ENCODE peak calls at places on chromosomes 5 and 9, in four cellular contexts. K, J, V and A are unnamed samples.

GRCh38 chr5:157575096-157575872 is at the start of gene ADAM19:
- DNase-seq in K (peak; percentile 56), J (peak; percentile 48), V (peak; percentile 8), A (no peak)

GRCh38 chr5:16616536-16617271 is at the start of gene RETREG1:
- DNase-seq in K (no peak), J (no peak), V (peak; percentile 70), A (peak; percentile 9)

GRCh38 chr9:4301971-4302427 is 2.1 kb upstream of the GLIS3 start:
- DNase-seq in K (peak; percentile 95), J (peak; percentile 100), V (peak; percentile 58), A (peak; percentile 96)

GRCh38 chr5:61333351-61334223 is 1.5 kb downstream of the ZSWIM6 start:
- DNase-seq in K (peak; percentile 32), J (no peak), V (peak; percentile 58), A (peak; percentile 54)

GRCh38 chr9:37639874-37640273 is 10.9 kb upstream of the FRMPD1 start:
- DNase-seq in K (no peak), J (no peak), V (no peak), A (no peak)

GRCh38 chr5:141992349-141992963 is 20.4 kb downstream of the GNPDA1 start:
- DNase-seq in K (peak; percentile 57), J (peak; percentile 67), V (peak; percentile 81), A (peak; percentile 38)

GRCh38 chr9:33651125-33651524 is 127.1 kb downstream of the ANKRD18B start:
- DNase-seq in K (no peak), J (no peak), V (no peak), A (no peak)

GRCh38 chr5:149409268-149409948 is 30.3 kb upstream of the IL17B start:
- DNase-seq in K (peak; percentile 43), J (no peak), V (no peak), A (no peak)

GRCh38 chr9:121500165-121500478 is 478 bp upstream of the GGTA1 start:
- DNase-seq in K (no peak), J (no peak), V (no peak), A (no peak)

GRCh38 chr5:652773-653350 is 40.3 kb downstream of the TPPP start:
- DNase-seq in K (no peak), J (no peak), V (no peak), A (no peak)

GRCh38 chr9:119986205-119986604 is 593.8 kb downstream of the CDK5RAP2 start:
- DNase-seq in K (no peak), J (no peak), V (no peak), A (no peak)
- TF ChIP-seq CTCF in K (no peak), J (no peak), V (no peak), A (no peak)

DNA sequence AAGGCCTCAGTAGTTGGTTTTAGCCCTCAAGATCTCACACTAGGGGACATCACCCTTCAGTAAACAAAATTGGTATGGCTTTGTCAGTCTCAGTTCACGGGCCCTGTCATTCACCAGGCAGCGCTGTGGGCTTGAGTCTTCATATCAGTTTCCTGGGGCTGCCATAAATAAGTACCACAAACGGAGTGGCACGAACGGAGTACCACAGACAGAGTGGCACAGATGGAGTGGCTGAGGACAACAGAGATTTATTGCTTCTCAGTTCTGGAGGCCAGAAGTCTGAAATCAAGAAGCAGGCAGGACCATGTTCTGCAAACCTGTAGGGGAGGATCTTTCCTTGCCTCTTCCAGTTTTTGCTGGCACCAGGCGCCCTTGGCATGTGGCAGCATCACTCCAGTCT is 37.5 kb downstream of the DYNC2I2 start:
- DNase-seq in K (no peak), J (no peak), V (no peak), A (no peak)
- H3K4me3 ChIP-seq in K (no peak overlapping the region), J (no peak overlapping the region), V (no peak overlapping the region), A (no peak overlapping the region)

GRCh38 chr9:27549196-27549737 is 19.7 kb upstream of the MOB3B start:
- DNase-seq in K (peak; percentile 69), J (peak; percentile 76), V (no peak), A (peak; percentile 42)

GRCh38 chr9:27542519-27542918 is 12.9 kb upstream of the MOB3B start:
- DNase-seq in K (peak; percentile 42), J (no peak), V (no peak), A (peak; percentile 31)

GRCh38 chr9:27545471-27545870 is 15.9 kb upstream of the MOB3B start:
- DNase-seq in K (no peak), J (no peak), V (peak; percentile 64), A (no peak)

GRCh38 chr9:27548055-27548741 is 18.6 kb upstream of the MOB3B start:
- DNase-seq in K (peak; percentile 49), J (peak; percentile 60), V (peak; percentile 18), A (peak; percentile 61)
- TF ChIP-seq CTCF in K (peak; percentile 65), J (peak; percentile 52), V (peak; percentile 76), A (peak; percentile 37)

DNA sequence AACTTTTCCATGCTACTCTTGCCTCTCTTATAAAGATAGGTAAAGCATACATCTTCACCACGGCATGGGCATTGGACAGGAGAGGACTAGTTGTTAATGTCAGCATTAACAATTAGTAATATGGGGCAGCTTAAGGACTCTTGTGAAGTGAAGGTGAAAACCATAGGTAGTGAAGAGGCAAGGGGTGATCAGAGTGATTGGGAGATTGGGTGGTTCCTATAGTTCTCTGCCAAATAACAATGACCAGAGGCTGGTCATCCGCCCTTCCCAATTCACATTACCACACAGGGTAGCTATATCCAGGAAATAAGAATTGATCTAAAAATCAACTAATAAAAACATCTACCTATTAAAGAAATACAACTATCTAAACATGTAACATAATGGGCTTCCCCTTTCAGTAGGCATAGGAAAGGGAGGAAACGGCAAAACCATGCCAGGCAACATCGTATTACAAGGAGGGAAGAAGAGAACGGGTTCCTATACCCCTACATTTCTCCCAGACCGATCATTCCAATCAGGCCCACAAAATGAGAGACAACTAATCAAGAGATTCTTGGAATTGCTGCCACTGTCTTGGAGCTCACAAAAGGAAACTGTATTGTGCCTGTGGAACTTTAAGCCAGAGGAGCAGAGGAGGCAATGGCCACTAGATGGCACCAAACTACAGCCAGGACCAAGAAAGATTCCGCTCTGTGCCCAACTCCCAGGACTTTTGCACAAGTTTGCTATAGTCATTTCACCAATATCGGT is 121.6 kb downstream of the FBXL17 start:
- DNase-seq in K (peak; percentile 81), J (peak; percentile 87), V (peak; percentile 81), A (peak; percentile 91)
- H3K4me3 ChIP-seq in K (peak overlapping the region; percentile 32), J (no peak overlapping the region), V (no peak overlapping the region), A (no peak overlapping the region)

GRCh38 chr5:159951387-159951786 is 35.1 kb downstream of the ADRA1B start:
- DNase-seq in K (no peak), J (no peak), V (no peak), A (no peak)

GRCh38 chr5:159956074-159956473 is 39.8 kb downstream of the ADRA1B start:
- DNase-seq in K (peak; percentile 81), J (no peak), V (no peak), A (no peak)

GRCh38 chr5:159951834-159952233 is 35.6 kb downstream of the ADRA1B start:
- DNase-seq in K (peak; percentile 25), J (peak; percentile 13), V (no peak), A (peak; percentile 24)

GRCh38 chr5:159953609-159954008 is 37.3 kb downstream of the ADRA1B start:
- DNase-seq in K (no peak), J (no peak), V (no peak), A (no peak)

GRCh38 chr5:159955056-159955624 is 38.9 kb downstream of the ADRA1B start:
- DNase-seq in K (no peak), J (no peak), V (no peak), A (no peak)
- TF ChIP-seq CTCF in K (no peak), J (no peak), V (no peak), A (no peak)

DNA sequence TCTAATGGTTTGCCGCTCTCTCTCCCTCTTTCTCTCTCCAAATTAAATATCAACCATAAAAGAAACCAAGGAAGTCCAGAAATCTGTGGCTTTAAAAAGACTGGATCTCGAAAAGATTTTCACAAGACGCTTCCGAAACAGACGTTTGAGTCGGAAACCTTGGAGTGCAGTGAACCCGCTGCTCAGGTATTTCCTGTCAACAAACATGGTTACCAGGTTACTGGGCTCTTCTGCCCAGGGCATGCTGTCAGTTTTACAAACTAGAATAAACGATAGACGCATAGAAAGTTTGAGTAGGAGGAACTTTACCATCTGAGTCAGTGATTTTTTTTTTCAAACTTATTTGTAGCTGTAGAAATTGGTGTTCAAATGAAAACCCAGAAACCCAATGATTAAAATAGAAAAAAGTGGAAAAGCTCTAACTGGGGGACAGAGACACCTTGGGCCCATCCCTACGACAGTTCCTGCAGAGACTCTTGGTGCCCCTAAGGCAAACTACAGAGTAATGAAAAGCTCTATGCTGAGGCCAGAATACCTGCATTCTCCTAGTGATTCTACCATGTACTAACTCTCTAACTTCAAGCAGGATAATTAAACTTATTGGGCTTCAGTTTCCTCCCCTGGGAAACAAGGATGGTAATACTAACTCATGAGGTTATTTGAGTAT is 90.0 kb downstream of the DOCK8 start:
- DNase-seq in K (no peak), J (no peak), V (no peak), A (no peak)
- H3K4me3 ChIP-seq in K (no peak overlapping the region), J (no peak overlapping the region), V (no peak overlapping the region), A (no peak overlapping the region)

GRCh38 chr5:171521219-171521633 is 101.8 kb downstream of the FGF18 start:
- DNase-seq in K (peak; percentile 95), J (peak; percentile 94), V (peak; percentile 31), A (peak; percentile 90)
- TF ChIP-seq CTCF in K (peak; percentile 45), J (peak; percentile 34), V (no peak), A (peak; percentile 14)

GRCh38 chr9:133164209-133164590 is 486 bp upstream of the GBGT1 start:
- DNase-seq in K (no peak), J (no peak), V (no peak), A (no peak)
- H3K4me3 ChIP-seq in K (peak overlapping the region; percentile 62), J (peak overlapping the region; percentile 47), V (peak overlapping the region; percentile 38), A (peak overlapping the region; percentile 48)

GRCh38 chr5:54959673-54960418 is 25.5 kb downstream of the ESM1 start:
- DNase-seq in K (no peak), J (peak; percentile 21), V (no peak), A (peak; percentile 54)
- TF ChIP-seq CTCF in K (peak; percentile 12), J (peak; percentile 36), V (no peak), A (no peak)